ENCODE peak calls at places on chromosomes 16 and 17, in ten cellular contexts. A is mesenchymal stem cell; P is mammary epithelial cell; B is right atrium auricular region; Z is fibroblast of lung; W is CD4-positive, CD25-positive, alpha-beta regulatory T cell; K is tibial artery; J is stomach; I is MG63; G is NT2/D1. V is an unnamed sample. For H3K9me3 and H3K36me3, the result is how much of the 10 kb centered on the place peaks cover.

GRCh38 chr17:73956595-73957465 is 246.6 kb upstream of the RPL38 start:
- DNase-seq in K (no peak), W (peak), P (peak), I (peak), G (peak), A (no peak), J (peak), B (no peak), Z (no peak), V (peak)

GRCh38 chr16:70402916-70403659 is 35.8 kb downstream of the ST3GAL2 start:
- DNase-seq in I (no peak), P (peak), B (no peak), G (no peak), W (no peak), A (peak), J (no peak), K (no peak), Z (peak), V (no peak)

GRCh38 chr16:74094962-74095361 is 201.7 kb upstream of the PSMD7 start:
- DNase-seq in A (no peak), I (no peak), G (no peak), J (no peak), K (no peak), W (no peak), B (no peak), P (no peak), Z (no peak), V (no peak)

GRCh38 chr16:84879569-84880487 is 60.0 kb downstream of the CRISPLD2 start:
- DNase-seq in W (no peak), G (no peak), B (no peak), P (peak), K (no peak), I (no peak), Z (peak), J (peak), A (no peak), V (no peak)

GRCh38 chr17:44749076-44750020 is 9.4 kb upstream of the ADAM11 start:
- DNase-seq in G (no peak), B (no peak), Z (no peak), P (no peak), K (no peak), J (no peak), W (no peak), A (no peak), I (no peak), V (no peak)

GRCh38 chr17:68378202-68379149 is 78.8 kb downstream of the WIPI1 start:
- DNase-seq in A (peak), W (no peak), J (peak), Z (peak), P (peak), G (peak), I (peak), B (peak), K (peak), V (peak)

GRCh38 chr17:37779554-37779953 is 34.7 kb upstream of the HNF1B start:
- DNase-seq in K (no peak), I (peak), B (no peak), P (no peak), G (no peak), A (no peak), W (no peak), J (no peak), Z (peak), V (peak)

GRCh38 chr16:6884002-6884401 is 448.6 kb upstream of the RBFOX1 start:
- DNase-seq in A (no peak), K (no peak), B (no peak), G (no peak), P (no peak), W (no peak), J (no peak), Z (no peak), I (no peak), V (no peak)

GRCh38 chr16:84907575-84907974 is 87.8 kb downstream of the CRISPLD2 start:
- DNase-seq in A (peak), W (no peak), J (no peak), G (no peak), Z (peak), K (peak), B (peak), P (no peak), I (no peak), V (no peak)

GRCh38 chr17:56593741-56594527 is 435 bp downstream of the NOG start:
- DNase-seq in W (peak), K (peak), I (peak), J (peak), P (peak), B (no peak), Z (peak), A (peak), G (no peak), V (peak)

GRCh38 chr16:48131201-48131600 is 24.6 kb downstream of the ABCC12 start:
- DNase-seq in G (no peak), I (no peak), A (no peak), K (no peak), J (no peak), W (no peak), P (no peak), B (no peak), Z (no peak), V (no peak)

GRCh38 chr17:62797959-62798358 is 10.2 kb downstream of the MARCHF10 start:
- DNase-seq in I (no peak), K (no peak), J (no peak), B (no peak), W (no peak), A (peak), P (no peak), Z (no peak), G (no peak), V (no peak)

GRCh38 chr17:73743802-73744201 is 99.6 kb upstream of the SDK2 start:
- DNase-seq in I (no peak), W (no peak), J (no peak), G (no peak), A (no peak), B (no peak), K (no peak), P (no peak), Z (no peak), V (peak)

GRCh38 chr17:78780852-78781338 is 1.2 kb downstream of the CYTH1 start:
- DNase-seq in G (no peak), W (peak), K (no peak), J (no peak), Z (no peak), P (no peak), I (no peak), A (no peak), B (no peak), V (no peak)

GRCh38 chr17:2786176-2786881 is 9.9 kb upstream of the RAP1GAP2 start:
- DNase-seq in I (peak), Z (peak), W (peak), B (peak), G (peak), J (peak), P (peak), A (peak), K (peak), V (peak)

GRCh38 chr17:30323262-30323894 is 10.5 kb downstream of the TMIGD1 start:
- DNase-seq in A (no peak), I (no peak), K (no peak), G (no peak), B (no peak), P (no peak), J (no peak), Z (no peak), W (no peak), V (no peak)

GRCh38 chr16:67249178-67249759 is 490 bp downstream of the SLC9A5 start:
- DNase-seq in W (no peak), J (no peak), P (no peak), K (peak), Z (no peak), A (peak), B (no peak), G (no peak), I (no peak), V (no peak)

GRCh38 chr16:62913333-62913732 is 877.1 kb upstream of the CDH8 start:
- DNase-seq in A (peak), J (no peak), W (no peak), Z (no peak), I (no peak), K (no peak), B (no peak), G (no peak), P (no peak), V (no peak)

GRCh38 chr16:55077231-55077630 is 146.6 kb downstream of the IRX5 start:
- DNase-seq in W (no peak), Z (no peak), K (no peak), P (no peak), I (peak), B (no peak), G (no peak), A (no peak), J (no peak), V (no peak)

GRCh38 chr17:42287305-42288077 is 807 bp upstream of the STAT5A start:
- DNase-seq in I (peak), W (peak), J (peak), B (peak), A (no peak), P (no peak), K (peak), G (no peak), Z (no peak), V (peak)

GRCh38 chr17:39925282-39926134 is 1.9 kb downstream of the ORMDL3 start:
- DNase-seq in W (no peak), A (no peak), G (no peak), K (no peak), I (no peak), P (no peak), B (no peak), Z (no peak), J (no peak), V (no peak)

GRCh38 chr16:78879046-78879445 is 721.5 kb downstream of the MAF start:
- DNase-seq in Z (no peak), B (no peak), J (no peak), W (no peak), I (no peak), G (no peak), P (no peak), K (no peak), A (no peak), V (no peak)

GRCh38 chr16:81143921-81144471 is 47.8 kb upstream of the GCSH start:
- DNase-seq in Z (no peak), K (no peak), P (peak), I (no peak), G (no peak), B (no peak), W (no peak), J (no peak), A (no peak), V (no peak)

GRCh38 chr17:65688307-65688706 is 126.9 kb upstream of the AXIN2 start:
- DNase-seq in A (no peak), P (no peak), W (no peak), I (no peak), Z (no peak), J (no peak), B (no peak), G (no peak), K (no peak), V (no peak)

GRCh38 chr17:49388290-49388640 is 26.2 kb upstream of the ZNF652 start:
- DNase-seq in A (no peak), Z (no peak), P (no peak), W (peak), B (no peak), K (no peak), G (no peak), J (no peak), I (no peak), V (no peak)
- H3K4me3 ChIP-seq in A (no peak), Z (no peak), P (no peak), W (peak), B (no peak), K (no peak), G (no peak), J (no peak), I (no peak), V (no peak)

DNA sequence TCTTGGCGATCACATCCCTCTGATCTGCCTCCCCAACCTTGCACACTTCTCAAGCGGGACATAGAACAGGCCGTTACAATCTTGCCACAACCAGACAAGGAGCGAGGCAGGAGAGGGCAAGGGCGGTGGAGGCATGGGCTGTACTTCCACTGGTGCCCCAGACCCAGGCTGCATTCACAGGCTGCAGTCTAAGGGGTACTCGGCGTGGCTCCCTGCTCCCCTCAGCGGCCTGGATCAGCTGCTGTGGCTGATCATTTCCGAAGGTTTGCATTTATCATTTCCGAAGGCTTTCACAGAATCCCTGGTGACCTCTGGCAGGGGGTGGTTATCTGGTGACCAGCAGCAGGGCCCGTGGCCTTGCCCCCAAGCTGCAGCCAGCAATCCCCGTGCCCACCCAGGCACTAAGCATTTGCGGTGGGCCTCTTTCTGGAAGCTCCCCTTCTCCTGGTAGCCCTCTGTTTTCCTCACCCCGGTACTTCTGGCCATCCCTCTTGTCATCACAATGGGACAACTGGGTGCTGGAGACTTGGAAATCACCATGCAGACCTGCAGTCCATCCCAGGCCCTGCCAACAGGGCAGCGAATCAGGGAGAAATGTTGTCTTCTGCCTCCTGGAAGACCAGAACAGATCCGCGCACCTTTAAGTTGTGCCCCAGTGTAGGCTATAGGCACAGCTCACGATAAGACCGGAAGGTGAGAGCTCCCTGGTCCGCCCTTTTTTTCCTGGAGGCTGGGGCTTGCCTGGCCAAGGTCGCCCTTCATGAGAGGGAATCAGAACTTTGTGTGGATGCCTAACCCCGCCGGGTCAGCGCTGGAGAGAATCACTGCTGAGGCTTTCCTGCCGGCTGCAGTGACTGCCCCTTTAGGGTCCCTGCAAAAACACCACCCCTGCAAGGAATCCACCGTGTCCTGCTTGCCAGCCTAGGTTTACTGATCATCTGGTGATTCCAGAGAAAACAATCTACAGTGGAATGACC is 1739.1 kb downstream of the TP53TG3F start:
- DNase-seq in W (no peak), I (no peak), J (no peak), B (no peak), G (no peak), Z (no peak), P (no peak), A (no peak), K (no peak), V (no peak)
- H3K9me3 ChIP-seq in W (under half), I (under half), J (under half), B (under half), G (under half), Z (under half), P (under half), A (under half), K (under half), V (half or more)

DNA sequence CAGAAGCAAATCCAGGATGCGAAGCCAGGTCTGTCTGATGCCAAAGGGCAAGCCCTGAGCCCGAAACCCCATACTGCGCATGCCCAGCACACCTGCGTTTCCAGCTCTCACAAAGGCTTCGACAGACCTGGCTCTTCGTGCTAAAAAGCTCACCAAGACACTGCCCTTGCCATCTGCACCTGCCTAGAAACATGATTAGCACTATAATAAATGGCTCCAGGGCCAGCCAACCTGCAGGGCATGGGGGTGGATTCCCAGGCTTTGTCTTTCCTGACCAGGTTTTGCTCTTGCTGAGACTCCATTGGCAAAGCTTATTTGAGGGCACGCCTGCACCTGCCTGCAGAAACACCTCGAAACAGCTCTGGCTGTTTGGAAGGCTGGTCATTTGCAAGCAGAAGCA is 14.4 kb upstream of the PLD6 start:
- DNase-seq in B (no peak), Z (no peak), K (no peak), A (no peak), P (peak), G (no peak), W (no peak), I (no peak), J (no peak), V (peak)
- H3K36me3 ChIP-seq in B (half or more), Z (half or more), K (half or more), A (half or more), P (under half), G (half or more), W (half or more), I (under half), J (half or more), V (under half)

DNA sequence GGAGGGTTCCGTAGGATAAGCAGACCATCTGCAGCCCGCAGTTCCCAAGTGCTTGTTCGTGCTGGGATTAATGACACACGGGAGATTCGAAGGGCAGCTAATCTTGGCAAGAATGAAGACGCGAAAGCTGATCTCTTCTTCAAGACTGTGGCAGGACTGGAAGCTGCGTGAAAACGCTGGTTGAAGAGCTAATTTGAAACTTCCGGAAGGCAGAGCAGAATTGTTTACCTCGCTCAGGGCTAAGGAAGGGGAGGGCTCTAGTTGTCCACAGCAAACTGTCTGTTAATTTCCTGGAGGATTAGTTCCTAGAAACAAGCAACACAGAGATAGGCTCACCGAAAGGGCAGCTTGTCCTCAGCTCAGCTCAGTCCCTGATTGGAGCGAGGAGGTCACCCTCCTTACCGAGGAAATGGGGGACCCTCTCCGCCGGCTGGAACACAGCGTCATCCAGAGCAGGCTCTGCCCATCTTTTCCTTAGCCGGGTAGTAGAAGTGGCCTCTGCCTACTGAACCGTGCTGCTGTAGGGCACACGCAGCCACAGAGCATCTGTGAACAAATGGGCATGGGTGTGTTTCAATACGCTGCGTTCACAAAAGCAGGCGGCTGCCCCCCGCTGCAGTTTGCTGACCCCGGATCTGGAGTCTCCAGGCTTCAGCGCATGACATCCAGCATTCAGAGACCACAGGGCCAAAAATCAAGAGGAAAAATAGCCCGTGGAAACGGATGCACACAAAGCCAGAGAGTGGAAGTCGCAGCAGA is 16.7 kb upstream of the BAIAP2 start:
- DNase-seq in P (no peak), K (no peak), G (no peak), J (no peak), W (peak), B (no peak), Z (peak), I (no peak), A (peak), V (peak)
- H3K4me3 ChIP-seq in P (no peak), K (peak), G (no peak), J (peak), W (peak), B (peak), Z (peak), I (no peak), A (no peak), V (no peak)